ENCODE peak calls at places on chromosomes 6 and 20, in nine cellular contexts. E is GM23248, S is astrocyte, R is neuronal stem cell, Z is mammary epithelial cell, M is H9, J is endodermal cell, U is PC-3, V is fibroblast of lung. K is an unnamed sample.

GRCh38 chr20:57476073-57476526 is 48.8 kb downstream of the CTCFL start:
- DNase-seq in S (no peak), R (no peak), U (no peak), V (no peak), E (no peak), Z (no peak), M (no peak), J (peak; percentile 36), K (no peak)

GRCh38 chr6:157764346-157765068 is 58.5 kb upstream of the SNX9 start:
- DNase-seq in Z (peak; percentile 100), U (peak; percentile 95), J (peak; percentile 74), M (no peak), E (peak; percentile 100), R (no peak), S (peak; percentile 100), V (peak; percentile 100), K (peak; percentile 87)

GRCh38 chr6:6901205-6901719 is 206.5 kb upstream of the RREB1 start:
- DNase-seq in E (no peak), R (no peak), J (no peak), S (no peak), U (no peak), Z (no peak), M (no peak), V (no peak), K (no peak)

GRCh38 chr6:22053385-22053997 is 243.3 kb downstream of the PRL start:
- DNase-seq in Z (no peak), J (no peak), S (peak; percentile 53), V (peak; percentile 58), M (no peak), E (no peak), U (no peak), R (no peak), K (no peak)

GRCh38 chr6:120871416-120872261 is 462.6 kb downstream of the TBC1D32 start:
- DNase-seq in U (no peak), S (no peak), V (no peak), Z (no peak), M (peak; percentile 46), J (peak; percentile 44), R (no peak), E (no peak), K (no peak)

GRCh38 chr6:75090574-75090973 is 115.3 kb downstream of the COL12A1 start:
- DNase-seq in R (no peak), Z (no peak), E (no peak), U (no peak), S (no peak), M (no peak), V (no peak), J (no peak), K (no peak)

GRCh38 chr20:59055302-59055701 is 12.7 kb upstream of the PRELID3B start:
- DNase-seq in U (peak; percentile 74), R (no peak), Z (no peak), E (peak; percentile 50), V (no peak), S (no peak), J (no peak), M (no peak), K (no peak)

GRCh38 chr20:35146299-35146921 is 726 bp downstream of the EDEM2 start:
- DNase-seq in E (peak; percentile 70), M (peak; percentile 56), Z (peak; percentile 13), V (no peak), U (peak; percentile 47), J (peak; percentile 82), R (no peak), S (no peak), K (peak; percentile 57)

GRCh38 chr6:126040826-126041225 is 54.5 kb downstream of the TRMT11 start:
- DNase-seq in R (no peak), Z (peak; percentile 45), J (no peak), E (peak; percentile 84), M (no peak), V (peak; percentile 83), U (peak; percentile 75), S (peak; percentile 76), K (peak; percentile 61)

GRCh38 chr6:24329451-24329850 is 28.4 kb downstream of the DCDC2 start:
- DNase-seq in S (peak; percentile 54), J (no peak), R (no peak), U (peak; percentile 14), E (peak; percentile 61), V (peak; percentile 64), M (no peak), Z (no peak), K (no peak)

GRCh38 chr6:170438402-170438753 is 114.7 kb downstream of the PSMB1 start:
- DNase-seq in J (peak; percentile 87), V (peak; percentile 100), S (peak; percentile 99), R (peak; percentile 93), Z (peak; percentile 100), M (peak; percentile 82), E (peak; percentile 100), U (peak; percentile 95), K (peak; percentile 82)

GRCh38 chr20:37513764-37514359 is 7.2 kb upstream of the NNAT start:
- DNase-seq in J (no peak), E (no peak), U (no peak), M (no peak), V (no peak), R (no peak), S (no peak), Z (no peak), K (no peak)

GRCh38 chr6:291148-291696 is 1.1 kb upstream of the DUSP22 start:
- DNase-seq in S (no peak), M (no peak), U (peak; percentile 53), V (no peak), Z (peak; percentile 30), R (no peak), J (no peak), E (peak; percentile 12), K (no peak)

GRCh38 chr6:150485559-150486517 is 113.8 kb upstream of the PLEKHG1 start:
- DNase-seq in E (peak; percentile 44), Z (no peak), S (no peak), U (no peak), R (no peak), J (no peak), M (no peak), V (no peak), K (no peak)

GRCh38 chr6:7731289-7731688 is 5.4 kb downstream of the BMP6 start:
- DNase-seq in U (peak; percentile 19), M (no peak), R (no peak), S (no peak), Z (no peak), V (no peak), J (no peak), E (no peak), K (no peak)

GRCh38 chr6:148874698-148875293 is 128.0 kb downstream of the UST start:
- DNase-seq in U (no peak), M (no peak), E (peak; percentile 62), V (peak; percentile 90), R (peak; percentile 32), J (peak; percentile 58), Z (peak; percentile 82), S (peak; percentile 87), K (no peak)

GRCh38 chr20:19996970-19997369 is 20.2 kb upstream of the NAA20 start:
- DNase-seq in R (no peak), U (no peak), J (no peak), V (no peak), M (no peak), S (no peak), E (no peak), Z (no peak), K (no peak)

DNA sequence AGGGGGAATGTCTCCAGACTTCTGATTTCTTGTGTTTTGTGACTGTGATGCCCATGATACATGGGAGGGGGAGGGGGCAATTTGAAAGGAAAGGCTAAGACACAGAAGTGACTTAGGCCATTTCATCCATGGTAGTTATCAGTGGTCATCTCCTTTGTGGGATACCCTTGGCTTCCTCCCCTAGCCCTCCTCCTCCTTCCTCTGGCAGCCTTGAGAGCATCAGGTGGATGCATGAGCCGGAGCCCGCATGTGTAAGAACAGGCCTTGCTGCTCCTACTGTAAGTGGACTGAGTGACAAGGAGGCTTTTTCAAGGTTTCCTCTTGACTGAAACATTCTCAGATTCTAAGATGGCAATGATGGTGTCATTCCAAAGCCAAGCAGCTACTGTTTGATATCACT is 872 bp downstream of the CD83 start:
- DNase-seq in E (no peak), J (no peak), V (no peak), M (no peak), Z (no peak), S (no peak), R (no peak), U (no peak), K (no peak)
- H3K9ac ChIP-seq in E (no peak overlapping the region), J (no peak overlapping the region), V (no peak overlapping the region), M (no peak overlapping the region), Z (no peak overlapping the region), S (no peak overlapping the region), R (no peak overlapping the region), U (peak overlapping the region; percentile 68), K (peak overlapping the region; percentile 9)

GRCh38 chr20:23100754-23101107 is 14.6 kb upstream of the CD93 start:
- DNase-seq in V (no peak), E (no peak), M (no peak), U (no peak), Z (no peak), J (no peak), S (no peak), R (no peak), K (no peak)
- H3K27ac ChIP-seq in V (no peak overlapping the region), E (no peak overlapping the region), M (no peak overlapping the region), U (no peak overlapping the region), Z (no peak overlapping the region), J (no peak overlapping the region), S (no peak overlapping the region), R (no peak overlapping the region), K (no peak overlapping the region)

DNA sequence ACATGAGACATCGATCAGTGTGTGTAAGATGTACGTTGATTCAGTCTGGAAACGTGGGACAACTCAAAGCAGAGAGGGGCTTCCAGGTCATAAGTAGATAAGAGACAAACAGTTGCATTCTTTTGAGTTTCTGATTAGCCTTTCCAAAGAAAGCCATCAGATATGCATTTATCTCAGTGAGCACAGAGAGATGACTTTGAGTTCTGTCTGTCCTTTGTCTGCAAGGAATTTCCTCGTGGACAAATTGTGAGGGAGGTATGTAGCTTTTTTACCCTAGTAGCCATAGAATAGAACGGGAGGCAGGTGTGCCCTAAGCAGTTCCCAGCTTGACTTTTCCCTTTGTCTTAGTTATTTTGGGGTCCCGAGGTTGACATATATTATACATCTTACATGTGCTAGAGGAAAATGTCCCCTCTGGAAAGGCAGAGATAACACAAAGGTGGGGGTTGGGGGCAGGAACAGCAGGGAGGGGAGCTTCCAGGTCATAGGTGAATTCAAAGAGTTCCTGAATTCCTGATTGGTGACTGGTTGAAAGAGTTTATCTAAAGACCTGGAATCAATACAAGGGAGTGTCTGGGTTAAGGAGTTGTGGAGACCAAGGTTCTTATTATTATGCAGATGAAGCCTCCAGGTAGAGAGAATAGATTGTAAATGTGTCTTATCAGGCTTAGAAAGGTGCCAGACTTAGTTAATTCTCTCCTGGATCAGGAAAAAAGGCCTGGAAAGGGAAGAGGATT is 237.0 kb downstream of the NFATC2 start:
- DNase-seq in U (no peak), E (no peak), Z (no peak), J (peak; percentile 92), R (no peak), M (peak; percentile 62), S (no peak), V (no peak), K (no peak)
- H3K9ac ChIP-seq in U (no peak overlapping the region), E (no peak overlapping the region), Z (no peak overlapping the region), J (peak overlapping the region; percentile 69), R (no peak overlapping the region), M (no peak overlapping the region), S (no peak overlapping the region), V (no peak overlapping the region), K (no peak overlapping the region)

DNA sequence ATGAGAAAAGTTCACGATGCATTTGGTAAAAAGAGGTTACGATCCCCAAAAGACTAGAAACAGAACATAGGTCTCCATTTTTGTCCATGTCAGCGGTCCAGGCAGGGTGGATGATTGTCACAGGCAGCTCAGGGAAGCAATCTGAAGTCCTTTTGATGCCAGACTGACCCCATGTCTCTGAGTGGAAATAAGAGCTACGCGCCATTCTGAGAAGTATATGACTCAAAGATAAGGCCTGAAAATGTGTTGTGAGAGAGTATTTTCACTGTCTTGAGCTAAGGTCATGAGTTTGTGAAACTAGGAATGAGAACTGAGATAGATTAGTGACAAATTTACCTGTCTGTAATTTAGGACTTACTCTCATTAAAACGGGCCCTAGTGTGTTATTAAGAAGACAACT is 69.5 kb downstream of the LYRM4 start:
- DNase-seq in U (no peak), M (no peak), E (no peak), Z (no peak), S (no peak), V (peak; percentile 22), R (no peak), J (no peak), K (no peak)
- H3K27ac ChIP-seq in U (peak overlapping the region; percentile 1), M (no peak overlapping the region), E (peak overlapping the region; percentile 82), Z (no peak overlapping the region), S (peak overlapping the region; percentile 83), V (no peak overlapping the region), R (no peak overlapping the region), J (no peak overlapping the region), K (no peak overlapping the region)